ENCODE peak calls at places on chromosomes 4 and X, in four cellular contexts. A is NCI-H1105; Z is cardiac septum; S is naive thymus-derived CD4-positive, alpha-beta T cell. L is an unnamed sample.

GRCh38 chr4:24722026-24722568 is 73.3 kb upstream of the SOD3 start:
- DNase-seq in A (no peak), Z (no peak), S (no peak), L (no peak)

GRCh38 chrX:1031521-1032430 is 180.7 kb downstream of the CRLF2 start:
- DNase-seq in A (no peak), Z (no peak), S (no peak), L (no peak)

GRCh38 chr4:120557372-120557771 is 365.2 kb downstream of the PRDM5 start:
- DNase-seq in A (no peak), Z (no peak), S (no peak), L (no peak)

GRCh38 chr4:91279899-91280298 is 1023.9 kb upstream of the GRID2 start:
- DNase-seq in A (no peak), Z (no peak), S (no peak), L (no peak)

GRCh38 chrX:38086451-38087215 is 80.3 kb downstream of the SYTL5 start:
- DNase-seq in A (no peak), Z (no peak), S (no peak), L (no peak)

GRCh38 chr4:139575072-139575471 is 19.1 kb upstream of the SETD7 start:
- DNase-seq in A (no peak), Z (no peak), S (no peak), L (no peak)

GRCh38 chr4:10579700-10580099 is 104.9 kb downstream of the CLNK start:
- DNase-seq in A (no peak), Z (no peak), S (no peak), L (no peak)

GRCh38 chr4:109701566-109702399 is 1.5 kb downstream of the CASP6 start:
- DNase-seq in A (no peak), Z (no peak), S (no peak), L (no peak)

GRCh38 chr4:26748805-26749204 is 111.8 kb upstream of the STIM2 start:
- DNase-seq in A (no peak), Z (no peak), S (no peak), L (no peak)

GRCh38 chr4:27930291-27930690 is 1069.7 kb downstream of the STIM2 start:
- DNase-seq in A (no peak), Z (no peak), S (no peak), L (no peak)

L was measured in posterior vena cava.